ENCODE peak calls at places on chromosome 7, in six cellular contexts. D is lung, J is fibroblast of lung, M is thoracic aorta, I is cardiac muscle cell, X is IMR-90. A is an unnamed sample.
A peak's percentile ranks its signal among the peaks of the same experiment; 100 is the strongest.

GRCh38 chr7:114663502-114663901 is 248.9 kb downstream of the FOXP2 start:
- DNase-seq in X (peak; percentile 34), I (peak; percentile 61), J (peak; percentile 69), D (no peak), M (no peak), A (no peak)

GRCh38 chr7:44216019-44216418 is 15.2 kb downstream of the YKT6 start:
- DNase-seq in D (no peak), I (no peak), X (no peak), M (no peak), J (no peak), A (no peak)

GRCh38 chr7:124566576-124566975 is 199.0 kb downstream of the GPR37 start:
- DNase-seq in M (no peak), X (peak; percentile 45), J (peak; percentile 30), D (no peak), I (no peak), A (no peak)

GRCh38 chr7:48249162-48249561 is 77.9 kb downstream of the ABCA13 start:
- DNase-seq in M (no peak), D (no peak), J (no peak), I (peak; percentile 59), X (no peak), A (no peak)

GRCh38 chr7:37448057-37448636 is 517 bp downstream of the ELMO1 start:
- DNase-seq in M (no peak), D (no peak), X (no peak), J (no peak), I (no peak), A (peak; percentile 43)

GRCh38 chr7:137564677-137565076 is 221.1 kb upstream of the PTN start:
- DNase-seq in D (no peak), M (no peak), I (no peak), J (no peak), X (no peak), A (no peak)

GRCh38 chr7:126529254-126529653 is 723.5 kb downstream of the GRM8 start:
- DNase-seq in J (no peak), X (no peak), I (no peak), M (no peak), D (no peak), A (no peak)

GRCh38 chr7:29214816-29215215 is 20.2 kb downstream of the CHN2 start:
- DNase-seq in I (no peak), X (no peak), M (no peak), D (no peak), J (no peak), A (no peak)

GRCh38 chr7:17663056-17663675 is 277.1 kb downstream of the SNX13 start:
- DNase-seq in I (peak; percentile 90), J (peak; percentile 77), M (no peak), X (peak; percentile 89), D (no peak), A (no peak)

GRCh38 chr7:32093415-32094408 is 23.5 kb upstream of the PDE1C start:
- DNase-seq in M (peak; percentile 41), J (peak; percentile 93), X (peak; percentile 82), I (peak; percentile 98), D (peak; percentile 65), A (peak; percentile 59)

DNA sequence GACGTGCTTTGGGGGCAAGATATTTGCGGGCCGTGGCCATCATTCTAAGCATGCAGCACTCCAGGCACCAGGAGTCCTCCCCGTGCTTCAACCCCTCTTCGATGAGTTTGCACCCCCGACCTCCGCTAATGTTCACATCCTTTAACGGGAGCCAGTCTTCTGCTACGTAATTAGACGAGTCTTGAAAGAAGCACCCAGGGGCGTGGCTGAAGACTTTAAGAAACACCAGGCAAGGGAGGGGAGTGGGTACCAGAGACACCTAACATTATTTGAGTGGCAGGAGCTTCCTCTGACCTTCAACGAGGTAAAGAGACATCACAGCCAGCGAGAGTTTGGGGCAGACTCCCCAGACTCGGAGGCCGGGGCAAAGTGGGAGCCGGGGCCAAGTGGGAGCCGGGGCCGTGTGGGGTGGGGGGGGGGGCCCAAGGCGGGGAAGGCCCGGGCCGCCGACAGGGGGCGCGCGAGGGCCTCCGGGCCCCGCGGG is 31.1 kb upstream of the TOMM7 start:
- DNase-seq in J (no peak), M (peak; percentile 11), D (no peak), I (peak; percentile 51), X (no peak), A (no peak)
- H3K27ac ChIP-seq in J (no peak overlapping the region), M (peak overlapping the region; percentile 90), D (no peak overlapping the region), I (no peak overlapping the region), X (peak overlapping the region; percentile 62), A (peak overlapping the region; percentile 97)

DNA sequence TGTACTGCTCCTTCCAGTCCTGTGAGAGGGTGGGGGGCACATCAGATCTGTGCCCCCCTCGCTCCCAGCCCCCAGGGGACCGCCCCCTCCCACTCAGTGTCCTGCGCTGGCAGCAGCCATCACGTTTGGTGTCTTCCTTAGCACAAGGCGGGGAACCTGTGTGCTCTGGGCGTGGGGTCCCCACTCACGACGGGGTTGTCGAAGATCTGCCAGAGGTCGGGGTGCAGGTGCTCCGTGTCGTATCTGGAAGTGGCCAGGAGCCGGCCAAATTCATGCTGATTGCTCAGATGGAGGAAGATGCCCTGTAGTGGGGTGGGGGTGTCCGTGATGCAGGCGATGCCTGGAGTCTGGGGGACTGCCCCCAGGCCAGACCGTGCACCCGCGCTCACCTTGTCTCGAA is 7.2 kb downstream of the PLOD3 start:
- DNase-seq in D (no peak), M (no peak), X (no peak), J (no peak), I (no peak), A (no peak)
- H3K36me3 ChIP-seq in D (peaks cover 11% of the 10 kb centered on the region), M (peaks cover 27% of the 10 kb centered on the region), X (peaks cover 56% of the 10 kb centered on the region), J (peaks cover 24% of the 10 kb centered on the region), I (peaks cover 10% of the 10 kb centered on the region), A (peaks cover 85% of the 10 kb centered on the region)

DNA sequence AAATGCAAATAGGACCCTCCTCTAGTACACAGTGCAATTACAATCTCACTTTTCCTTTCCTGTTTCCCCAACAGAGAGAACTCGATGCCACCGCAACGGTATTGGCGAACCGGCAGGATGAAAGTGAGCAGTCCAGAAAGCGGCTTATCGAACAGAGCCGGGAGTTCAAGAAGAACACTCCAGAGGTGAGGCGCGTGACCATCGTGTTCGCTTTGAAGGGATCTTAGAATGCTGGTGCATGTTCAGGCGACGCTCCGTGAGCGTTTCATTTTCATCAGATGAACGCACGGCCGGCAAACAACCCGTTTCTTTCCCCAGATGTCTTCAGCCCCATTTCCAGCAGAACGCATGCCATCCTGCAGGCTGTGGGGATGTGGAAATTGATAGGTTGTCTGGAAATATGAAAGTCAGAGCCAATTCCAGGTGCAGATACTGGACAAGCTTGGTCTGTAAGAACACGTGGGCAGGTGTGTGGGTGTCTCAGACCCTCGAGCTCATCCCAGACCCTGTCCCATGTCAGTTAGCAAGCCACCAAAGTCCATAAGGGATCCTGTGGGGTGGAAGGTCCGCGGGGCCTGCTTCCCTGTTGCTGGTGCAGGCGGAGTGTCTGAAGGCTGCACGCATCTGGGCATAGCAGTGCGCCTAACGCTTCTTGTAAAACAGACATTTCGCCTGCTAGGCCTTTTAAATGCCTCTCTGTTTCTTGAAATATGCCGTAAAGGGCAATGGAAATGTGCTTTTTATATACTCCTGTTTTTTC is 98.8 kb downstream of the CUX1 start:
- DNase-seq in X (no peak), J (no peak), D (no peak), I (no peak), M (no peak), A (no peak)
- H3K4me1 ChIP-seq in X (peaks cover 26% of the 10 kb centered on the region), J (peaks cover 9% of the 10 kb centered on the region), D (peaks cover 16% of the 10 kb centered on the region), I (peaks cover 11% of the 10 kb centered on the region), M (peaks cover 19% of the 10 kb centered on the region), A (peaks cover 46% of the 10 kb centered on the region)

DNA sequence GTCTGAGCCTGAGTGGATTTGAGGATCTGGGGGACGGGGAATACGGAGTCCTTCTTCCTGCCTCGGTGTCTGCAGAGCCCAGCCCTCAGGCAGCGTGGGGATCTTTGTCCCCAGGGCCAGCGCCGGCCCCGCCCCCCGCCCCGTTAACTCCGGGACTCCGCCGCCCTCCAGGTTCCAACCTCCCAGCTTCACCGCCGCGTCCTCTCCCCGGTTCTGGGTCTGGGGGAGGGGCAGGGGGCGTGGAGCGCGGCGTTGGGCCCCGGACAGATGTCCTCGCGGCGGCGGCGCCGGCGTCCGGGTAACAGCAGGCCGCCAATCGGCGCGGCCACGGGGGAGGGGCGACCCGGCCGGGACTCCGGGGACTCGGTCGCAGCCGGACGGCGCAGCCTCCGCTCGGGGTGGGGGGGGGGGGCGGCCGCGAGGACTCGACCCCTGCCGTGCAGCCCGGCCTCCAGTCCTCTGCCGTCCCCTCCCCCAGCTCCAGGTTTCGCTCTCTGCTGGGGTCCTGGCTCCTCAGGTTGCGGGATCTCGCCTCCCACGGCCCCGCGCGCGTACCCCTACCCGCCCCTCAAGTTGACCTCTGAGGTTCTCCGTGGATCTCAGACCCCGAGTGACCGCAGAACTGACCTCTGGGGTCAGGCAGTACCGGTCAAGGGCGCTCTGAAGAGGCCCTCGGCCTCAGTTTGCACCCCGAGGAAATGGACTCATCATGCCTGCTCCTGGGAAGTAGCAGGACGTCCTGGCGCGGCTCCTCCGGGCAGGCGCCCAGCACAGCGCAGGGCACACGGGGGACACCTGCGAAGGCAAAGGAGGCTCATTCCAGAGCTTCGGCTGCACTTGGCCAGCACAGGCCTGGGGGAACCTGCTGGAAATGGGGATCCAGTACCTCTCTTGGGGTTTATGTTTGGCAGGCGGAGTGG is 2.3 kb upstream of the ELFN1 start:
- DNase-seq in X (no peak), I (no peak), M (no peak), J (no peak), D (no peak), A (no peak)
- H3K27ac ChIP-seq in X (no peak overlapping the region), I (no peak overlapping the region), M (no peak overlapping the region), J (no peak overlapping the region), D (no peak overlapping the region), A (peak overlapping the region; percentile 87)

DNA sequence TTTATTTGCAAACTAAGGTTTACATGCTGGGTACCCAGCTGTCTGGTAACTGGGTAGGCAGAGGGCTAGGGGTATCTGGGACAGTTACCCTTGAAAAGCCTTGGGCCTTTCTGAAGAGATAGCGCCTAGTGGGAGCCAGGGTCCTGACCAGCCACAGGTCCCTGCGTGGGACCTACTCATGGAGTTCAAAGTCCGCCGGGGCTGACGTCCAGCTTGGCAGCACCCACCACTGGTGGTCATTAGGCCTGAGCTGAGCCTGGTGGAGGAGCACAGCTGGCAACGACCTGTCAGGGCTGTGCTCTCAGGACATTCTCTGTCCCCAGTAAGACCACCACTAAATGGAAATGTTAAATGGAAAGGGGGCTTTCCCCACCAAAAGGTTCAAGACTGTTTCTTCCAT is 20.0 kb downstream of the GUSB start:
- DNase-seq in I (no peak), J (no peak), X (no peak), D (no peak), M (no peak), A (no peak)
- H3K36me3 ChIP-seq in I (peaks cover 23% of the 10 kb centered on the region), J (peaks cover 11% of the 10 kb centered on the region), X (peaks cover 40% of the 10 kb centered on the region), D (peaks cover 34% of the 10 kb centered on the region), M (peaks cover 57% of the 10 kb centered on the region), A (peaks cover 85% of the 10 kb centered on the region)

A was measured in left ventricle myocardium inferior.